ENCODE peak calls at places on chromosomes 16 and 17, in ten cellular contexts. W, M, J, E, Z, I, D, R, N and F are unnamed samples. For H3K4me1, the result is how much of the 10 kb centered on the place peaks cover.

GRCh38 chr17:44284024-44284400 is 16.1 kb upstream of the SLC4A1 start:
- DNase-seq in I (no peak), M (no peak), N (no peak), W (no peak), E (no peak), J (no peak), Z (no peak), R (no peak), D (no peak), F (no peak)

GRCh38 chr17:44979426-44980273 is 11.5 kb upstream of the C1QL1 start:
- DNase-seq in Z (peak), N (no peak), J (no peak), D (peak), M (no peak), R (no peak), W (peak), E (no peak), I (no peak), F (peak)

GRCh38 chr17:82433560-82434215 is 15.3 kb upstream of the OGFOD3 start:
- DNase-seq in M (no peak), J (no peak), D (no peak), Z (no peak), N (no peak), I (no peak), W (no peak), E (peak), R (peak), F (no peak)

GRCh38 chr16:30183961-30184429 is 593 bp downstream of the CORO1A start:
- DNase-seq in R (peak), M (no peak), J (no peak), I (peak), Z (peak), E (peak), W (peak), D (no peak), N (no peak), F (peak)

GRCh38 chr16:79267146-79267545 is 333.4 kb downstream of the MAF start:
- DNase-seq in M (no peak), N (no peak), W (no peak), J (no peak), R (no peak), D (no peak), I (no peak), E (no peak), Z (no peak), F (no peak)

GRCh38 chr17:50173335-50173941 is 7.6 kb downstream of the SGCA start:
- DNase-seq in M (peak), Z (peak), W (no peak), R (no peak), E (peak), N (peak), J (no peak), I (no peak), D (peak), F (no peak)

GRCh38 chr17:78875331-78875730 is 27.7 kb downstream of the CEP295NL start:
- DNase-seq in I (no peak), E (no peak), R (no peak), W (no peak), Z (no peak), D (no peak), M (no peak), N (no peak), J (no peak), F (no peak)

GRCh38 chr16:2584742-2585650 is 47.2 kb downstream of the PDPK1 start:
- DNase-seq in M (no peak), Z (peak), W (no peak), D (no peak), J (no peak), N (no peak), R (peak), I (no peak), E (peak), F (no peak)

GRCh38 chr17:66255112-66255511 is 25.9 kb upstream of the APOH start:
- DNase-seq in E (no peak), I (peak), R (no peak), D (peak), Z (no peak), J (no peak), M (peak), N (peak), W (peak), F (peak)

DNA sequence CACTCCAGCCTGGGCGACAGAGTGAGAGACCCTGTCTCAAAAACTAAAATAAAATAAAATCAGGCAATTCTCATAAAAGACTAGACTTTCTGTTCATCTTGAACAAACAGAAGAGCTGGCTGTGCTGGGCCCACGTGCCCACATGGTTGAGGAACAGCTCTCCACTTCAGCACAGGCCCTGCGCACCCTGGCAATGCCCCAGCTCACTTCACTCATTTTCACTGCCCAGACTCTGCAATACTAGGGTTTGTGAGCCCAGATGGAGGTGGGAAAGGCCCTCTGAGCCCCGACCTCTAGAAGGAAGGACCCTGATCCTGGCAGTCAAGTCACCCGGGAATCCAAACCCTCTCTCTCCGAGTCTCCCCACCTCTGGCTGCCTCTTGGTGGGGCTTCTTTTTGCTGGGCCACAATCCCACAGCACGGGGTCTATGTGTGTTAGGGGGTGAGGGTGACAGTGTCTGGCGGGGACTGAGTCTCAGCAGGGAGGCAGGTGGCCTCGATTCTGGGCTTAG is 14.8 kb downstream of the MYLK3 start:
- DNase-seq in R (no peak), N (no peak), Z (peak), W (no peak), I (no peak), J (no peak), M (no peak), E (no peak), D (no peak), F (no peak)
- H3K4me1 ChIP-seq in R (under half), N (under half), Z (under half), W (under half), I (under half), J (under half), M (under half), E (under half), D (under half), F (under half)

GRCh38 chr17:17770371-17771059 is 66.3 kb downstream of the SREBF1 start:
- DNase-seq in R (peak), M (no peak), N (no peak), W (no peak), I (no peak), Z (no peak), D (no peak), E (no peak), J (no peak), F (no peak)

GRCh38 chr17:17769869-17770361 is 66.9 kb downstream of the SREBF1 start:
- DNase-seq in M (no peak), I (no peak), D (no peak), N (no peak), W (no peak), J (no peak), R (no peak), Z (no peak), E (peak), F (no peak)

GRCh38 chr17:17774009-17774881 is 62.5 kb downstream of the SREBF1 start:
- DNase-seq in N (peak), E (peak), J (peak), M (peak), D (no peak), W (peak), I (no peak), R (no peak), Z (peak), F (no peak)

GRCh38 chr17:17772231-17772630 is 64.6 kb downstream of the SREBF1 start:
- DNase-seq in Z (no peak), J (no peak), M (no peak), N (no peak), D (no peak), E (no peak), R (no peak), I (no peak), W (no peak), F (no peak)

DNA sequence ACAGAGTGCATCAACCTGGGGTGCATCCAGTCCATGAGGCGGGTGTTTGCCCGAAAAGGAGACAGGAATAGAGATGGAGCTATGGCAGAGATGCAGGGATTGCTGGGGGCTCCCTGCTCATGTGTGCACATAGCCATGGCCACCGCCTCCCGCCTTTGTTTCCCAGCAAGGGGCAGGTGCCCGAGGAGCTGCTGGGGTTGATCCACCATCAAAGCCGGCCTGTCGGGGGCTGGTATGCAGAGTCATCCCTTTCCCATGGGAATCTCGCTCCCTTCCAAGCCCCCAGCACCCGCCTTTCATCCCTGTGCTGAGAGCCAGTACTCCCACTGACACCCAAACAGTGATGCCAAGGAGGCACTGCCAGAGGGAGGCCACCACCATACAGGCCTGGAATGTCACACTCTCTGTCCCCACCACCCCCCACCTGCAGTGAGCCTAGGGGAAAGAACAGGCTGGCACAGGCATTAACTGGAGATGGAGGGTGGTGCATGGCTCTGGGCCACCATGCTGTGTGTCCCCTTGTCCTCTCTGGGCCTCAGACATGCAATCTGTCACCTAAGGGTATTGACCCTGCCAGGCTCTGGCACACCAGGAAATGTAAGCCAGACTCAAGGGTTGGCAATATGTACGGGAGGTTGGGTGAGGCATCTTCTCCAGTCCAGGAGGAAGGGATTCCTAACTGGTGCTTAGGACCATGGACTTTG is 65.1 kb downstream of the SREBF1 start:
- DNase-seq in R (no peak), I (no peak), E (peak), W (no peak), Z (no peak), J (no peak), M (no peak), D (no peak), N (no peak), F (no peak)
- H3K4me1 ChIP-seq in R (under half), I (under half), E (under half), W (under half), Z (under half), J (under half), M (under half), D (under half), N (under half), F (under half)

DNA sequence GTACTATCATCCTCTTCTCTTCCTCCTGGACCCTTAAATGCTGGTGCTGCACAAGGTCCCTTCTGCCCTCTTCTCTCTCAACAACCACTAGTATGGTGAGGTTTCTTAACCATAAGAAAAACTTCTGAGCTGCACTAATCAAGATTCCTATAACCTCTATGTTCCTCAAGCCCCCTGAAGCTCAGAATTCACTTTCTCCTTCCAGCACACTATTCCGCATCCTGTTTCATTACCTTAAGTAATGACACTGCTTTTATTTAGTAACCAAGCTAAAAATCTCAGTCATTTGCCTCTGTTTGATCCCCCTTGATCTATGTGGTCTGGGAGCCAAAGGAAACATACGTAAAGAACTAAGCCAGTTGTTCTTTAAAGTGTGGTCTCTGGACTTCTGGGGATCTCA is 20.1 kb downstream of the KANSL1 start:
- DNase-seq in E (no peak), D (no peak), I (no peak), W (no peak), R (no peak), J (no peak), M (no peak), N (no peak), Z (no peak), F (no peak)
- H3K4me1 ChIP-seq in E (under half), D (under half), I (under half), W (under half), R (under half), J (under half), M (under half), N (half or more), Z (under half), F (under half)

DNA sequence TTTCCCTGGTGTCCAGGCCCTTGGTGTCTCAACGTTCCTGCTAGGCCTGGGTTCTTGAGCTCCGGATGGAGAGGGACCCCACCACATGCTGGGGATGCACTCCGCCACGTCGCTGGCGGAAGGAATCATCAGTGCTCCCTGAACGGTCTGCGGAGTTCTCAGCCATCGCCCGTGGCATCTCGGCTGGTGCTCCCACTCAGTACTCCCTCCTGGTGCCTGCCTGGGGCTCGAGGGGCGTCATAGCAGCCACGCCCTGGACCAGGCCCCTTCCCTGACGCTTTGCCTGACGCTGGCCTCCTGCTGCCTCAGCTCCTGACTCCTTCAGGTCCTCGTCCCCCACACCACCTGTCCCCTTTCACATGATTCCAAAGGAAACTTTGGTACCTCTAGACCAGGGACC is 95.9 kb upstream of the CIBAR2 start:
- DNase-seq in D (no peak), N (no peak), Z (no peak), I (no peak), E (peak), M (no peak), J (no peak), W (no peak), R (peak), F (no peak)
- H3K4me1 ChIP-seq in D (under half), N (under half), Z (under half), I (under half), E (under half), M (under half), J (under half), W (under half), R (under half), F (under half)

GRCh38 chr17:7252176-7253043 is at the start of gene ELP5:
- DNase-seq in R (peak), J (peak), D (peak), Z (peak), N (peak), E (peak), W (peak), M (peak), I (peak), F (peak)

GRCh38 chr17:7253082-7253481 is 1.1 kb downstream of the ELP5 start:
- DNase-seq in M (no peak), J (no peak), E (no peak), R (no peak), I (no peak), D (no peak), N (no peak), W (no peak), Z (no peak), F (no peak)

GRCh38 chr17:7256766-7257456 is 4.9 kb downstream of the ELP5 start:
- DNase-seq in E (no peak), M (no peak), J (no peak), N (no peak), R (peak), D (no peak), W (no peak), I (no peak), Z (no peak), F (no peak)

GRCh38 chr17:7251330-7252175 is at the start of gene CTDNEP1:
- DNase-seq in N (peak), J (peak), I (peak), Z (peak), W (peak), E (peak), D (peak), R (peak), M (peak), F (peak)

GRCh38 chr17:7254511-7254910 is 2.5 kb downstream of the ELP5 start:
- DNase-seq in R (no peak), I (no peak), D (no peak), N (no peak), J (no peak), E (no peak), M (no peak), W (no peak), Z (no peak), F (no peak)
- H3K4me1 ChIP-seq in R (under half), I (under half), D (under half), N (under half), J (under half), E (under half), M (under half), W (under half), Z (under half), F (under half)

GRCh38 chr17:69972251-69972650 is 102.8 kb upstream of the KCNJ16 start:
- DNase-seq in E (no peak), W (no peak), D (no peak), J (no peak), R (no peak), M (no peak), N (no peak), I (no peak), Z (no peak), F (no peak)
- H3K4me1 ChIP-seq in E (under half), W (under half), D (under half), J (under half), R (under half), M (under half), N (under half), I (under half), Z (under half), F (under half)

GRCh38 chr17:20217677-20218076 is 208.5 kb downstream of the SPECC1 start:
- DNase-seq in I (no peak), R (no peak), D (no peak), E (no peak), N (no peak), W (no peak), M (no peak), Z (no peak), J (no peak), F (no peak)

GRCh38 chr17:20218231-20218630 is 209.1 kb downstream of the SPECC1 start:
- DNase-seq in Z (no peak), R (no peak), I (no peak), E (no peak), D (no peak), W (no peak), J (no peak), N (no peak), M (no peak), F (no peak)

GRCh38 chr17:20214807-20215206 is 205.6 kb downstream of the SPECC1 start:
- DNase-seq in R (no peak), E (no peak), N (no peak), Z (no peak), I (no peak), J (no peak), W (no peak), M (no peak), D (peak), F (no peak)

GRCh38 chr17:20216154-20216815 is 207.1 kb downstream of the SPECC1 start:
- DNase-seq in R (no peak), D (no peak), J (no peak), N (peak), M (no peak), Z (no peak), W (no peak), I (no peak), E (no peak), F (no peak)

DNA sequence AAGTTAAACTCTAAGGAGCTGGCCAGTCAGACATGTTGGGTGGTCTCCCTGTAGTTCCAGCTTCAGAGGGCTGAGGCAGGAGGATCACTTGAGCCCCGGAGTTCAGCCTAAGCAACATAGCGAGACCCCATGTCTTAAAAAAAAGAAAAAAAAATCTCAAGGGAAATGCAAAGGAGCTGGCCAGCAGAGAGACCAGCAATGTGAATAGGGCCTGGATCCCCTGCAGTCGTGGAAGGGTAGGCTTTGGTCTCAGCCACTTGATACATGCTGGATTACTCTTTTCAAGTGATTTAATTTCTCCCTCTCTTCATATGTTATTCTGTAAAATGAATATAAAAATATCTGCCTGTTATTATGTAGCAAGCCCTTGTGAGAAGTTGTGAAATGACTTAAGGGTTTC is 207.7 kb downstream of the SPECC1 start:
- DNase-seq in D (no peak), E (no peak), W (no peak), J (no peak), Z (no peak), N (no peak), M (no peak), R (no peak), I (no peak), F (no peak)
- H3K4me1 ChIP-seq in D (under half), E (under half), W (under half), J (under half), Z (under half), N (half or more), M (under half), R (under half), I (under half), F (under half)

GRCh38 chr17:57107498-57108101 is 22.6 kb downstream of the AKAP1 start:
- DNase-seq in W (peak), N (peak), R (no peak), M (no peak), Z (no peak), E (no peak), J (peak), D (peak), I (no peak), F (peak)

GRCh38 chr17:57110152-57110542 is 25.1 kb downstream of the AKAP1 start:
- DNase-seq in J (no peak), D (no peak), I (no peak), N (no peak), Z (peak), E (no peak), R (no peak), M (peak), W (no peak), F (no peak)

GRCh38 chr17:57109393-57110151 is 24.5 kb downstream of the AKAP1 start:
- DNase-seq in J (peak), W (peak), I (no peak), N (peak), D (peak), E (no peak), R (no peak), Z (peak), M (no peak), F (no peak)

GRCh38 chr17:57106836-57107497 is 21.9 kb downstream of the AKAP1 start:
- DNase-seq in N (no peak), J (no peak), D (no peak), W (no peak), Z (no peak), I (no peak), M (no peak), R (no peak), E (no peak), F (no peak)

GRCh38 chr17:57108656-57109392 is 23.8 kb downstream of the AKAP1 start:
- DNase-seq in I (no peak), W (peak), M (no peak), N (no peak), R (peak), J (no peak), Z (peak), D (no peak), E (no peak), F (peak)
- H3K4me1 ChIP-seq in I (under half), W (under half), M (under half), N (under half), R (under half), J (under half), Z (half or more), D (under half), E (under half), F (under half)